ENCODE peak calls at places on chromosome 14, in seven cellular contexts. One of them, this sample, is unnamed.

GRCh38 chr14:54621686-54622085 is 54.8 kb downstream of the SAMD4A start:
- DNase-seq in thoracic aorta: no peak
- DNase-seq in body of pancreas: no peak
- DNase-seq in left ventricle myocardium inferior: no peak
- DNase-seq in ovary: no peak
- DNase-seq in RWPE1: no peak
- DNase-seq in SK-N-SH: no peak
- DNase-seq in this sample: no peak

GRCh38 chr14:68790656-68791077 is 2.2 kb downstream of the ZFP36L1 start:
- DNase-seq in ovary: no peak
- DNase-seq in SK-N-SH: no peak
- DNase-seq in thoracic aorta: no peak
- DNase-seq in RWPE1: no peak
- DNase-seq in left ventricle myocardium inferior: no peak
- DNase-seq in body of pancreas: no peak
- DNase-seq in this sample: peak

GRCh38 chr14:102323102-102323501 is 3.6 kb downstream of the ZNF839 start:
- DNase-seq in ovary: peak
- DNase-seq in left ventricle myocardium inferior: peak
- DNase-seq in thoracic aorta: peak
- DNase-seq in body of pancreas: peak
- DNase-seq in RWPE1: peak
- DNase-seq in SK-N-SH: peak
- DNase-seq in this sample: peak

GRCh38 chr14:50040401-50040775 is 76.0 kb downstream of the VCPKMT start:
- DNase-seq in left ventricle myocardium inferior: no peak
- DNase-seq in RWPE1: peak
- DNase-seq in ovary: no peak
- DNase-seq in thoracic aorta: no peak
- DNase-seq in SK-N-SH: no peak
- DNase-seq in body of pancreas: no peak
- DNase-seq in this sample: no peak

GRCh38 chr14:85535916-85536834 is 6.2 kb downstream of the FLRT2 start:
- DNase-seq in RWPE1: peak
- DNase-seq in thoracic aorta: no peak
- DNase-seq in body of pancreas: peak
- DNase-seq in ovary: peak
- DNase-seq in left ventricle myocardium inferior: no peak
- DNase-seq in SK-N-SH: peak
- DNase-seq in this sample: peak

GRCh38 chr14:84421611-84422010 is 1108.3 kb upstream of the FLRT2 start:
- DNase-seq in ovary: no peak
- DNase-seq in SK-N-SH: no peak
- DNase-seq in RWPE1: no peak
- DNase-seq in left ventricle myocardium inferior: no peak
- DNase-seq in thoracic aorta: no peak
- DNase-seq in body of pancreas: no peak
- DNase-seq in this sample: no peak

GRCh38 chr14:85528080-85528881 is 1.7 kb upstream of the FLRT2 start:
- DNase-seq in RWPE1: peak
- DNase-seq in ovary: peak
- DNase-seq in SK-N-SH: no peak
- DNase-seq in body of pancreas: peak
- DNase-seq in thoracic aorta: no peak
- DNase-seq in left ventricle myocardium inferior: no peak
- DNase-seq in this sample: peak

GRCh38 chr14:53055003-53055402 is 98.1 kb downstream of the DDHD1 start:
- DNase-seq in left ventricle myocardium inferior: no peak
- DNase-seq in ovary: no peak
- DNase-seq in SK-N-SH: peak
- DNase-seq in thoracic aorta: no peak
- DNase-seq in RWPE1: peak
- DNase-seq in body of pancreas: no peak
- DNase-seq in this sample: no peak

GRCh38 chr14:104293851-104294627 is 155.7 kb downstream of the KIF26A start:
- DNase-seq in left ventricle myocardium inferior: peak
- DNase-seq in RWPE1: no peak
- DNase-seq in body of pancreas: no peak
- DNase-seq in thoracic aorta: no peak
- DNase-seq in SK-N-SH: no peak
- DNase-seq in ovary: peak
- DNase-seq in this sample: no peak

GRCh38 chr14:104795781-104796681 is 483 bp upstream of the AKT1 start:
- DNase-seq in SK-N-SH: peak
- DNase-seq in left ventricle myocardium inferior: peak
- DNase-seq in body of pancreas: peak
- DNase-seq in RWPE1: peak
- DNase-seq in thoracic aorta: no peak
- DNase-seq in ovary: peak
- DNase-seq in this sample: peak

GRCh38 chr14:45664668-45665356 is 411.8 kb upstream of the MIS18BP1 start:
- DNase-seq in left ventricle myocardium inferior: no peak
- DNase-seq in SK-N-SH: no peak
- DNase-seq in thoracic aorta: no peak
- DNase-seq in body of pancreas: no peak
- DNase-seq in ovary: no peak
- DNase-seq in RWPE1: no peak
- DNase-seq in this sample: no peak

GRCh38 chr14:86654558-86655184 is 1124.7 kb downstream of the FLRT2 start:
- DNase-seq in body of pancreas: peak
- DNase-seq in SK-N-SH: peak
- DNase-seq in RWPE1: peak
- DNase-seq in left ventricle myocardium inferior: peak
- DNase-seq in ovary: no peak
- DNase-seq in thoracic aorta: no peak
- DNase-seq in this sample: peak

GRCh38 chr14:33733721-33734120 is 217.2 kb downstream of the EGLN3 start:
- DNase-seq in SK-N-SH: no peak
- DNase-seq in left ventricle myocardium inferior: no peak
- DNase-seq in ovary: no peak
- DNase-seq in body of pancreas: no peak
- DNase-seq in thoracic aorta: no peak
- DNase-seq in RWPE1: no peak
- DNase-seq in this sample: no peak

GRCh38 chr14:50775357-50775756 is 55.6 kb downstream of the NIN start:
- DNase-seq in thoracic aorta: no peak
- DNase-seq in RWPE1: peak
- DNase-seq in ovary: no peak
- DNase-seq in SK-N-SH: no peak
- DNase-seq in body of pancreas: no peak
- DNase-seq in left ventricle myocardium inferior: no peak
- DNase-seq in this sample: no peak

GRCh38 chr14:91996951-91997371 is 42.9 kb downstream of the TRIP11 start:
- DNase-seq in RWPE1: peak
- DNase-seq in left ventricle myocardium inferior: no peak
- DNase-seq in ovary: no peak
- DNase-seq in thoracic aorta: no peak
- DNase-seq in SK-N-SH: peak
- DNase-seq in body of pancreas: no peak
- DNase-seq in this sample: no peak

GRCh38 chr14:77573964-77574363 is 42.5 kb downstream of the SPTLC2 start:
- DNase-seq in SK-N-SH: no peak
- DNase-seq in thoracic aorta: no peak
- DNase-seq in RWPE1: no peak
- DNase-seq in ovary: no peak
- DNase-seq in left ventricle myocardium inferior: no peak
- DNase-seq in body of pancreas: no peak
- DNase-seq in this sample: no peak

GRCh38 chr14:101916816-101917412 is 47.5 kb upstream of the DYNC1H1 start:
- DNase-seq in ovary: no peak
- DNase-seq in thoracic aorta: no peak
- DNase-seq in SK-N-SH: no peak
- DNase-seq in left ventricle myocardium inferior: no peak
- DNase-seq in body of pancreas: no peak
- DNase-seq in RWPE1: no peak
- DNase-seq in this sample: no peak

GRCh38 chr14:39740454-39740853 is 308.2 kb upstream of the FBXO33 start:
- DNase-seq in ovary: no peak
- DNase-seq in RWPE1: no peak
- DNase-seq in thoracic aorta: no peak
- DNase-seq in body of pancreas: no peak
- DNase-seq in left ventricle myocardium inferior: no peak
- DNase-seq in SK-N-SH: no peak
- DNase-seq in this sample: peak

GRCh38 chr14:65258391-65258790 is 154.1 kb upstream of the FUT8 start:
- DNase-seq in SK-N-SH: no peak
- DNase-seq in body of pancreas: no peak
- DNase-seq in ovary: no peak
- DNase-seq in left ventricle myocardium inferior: no peak
- DNase-seq in thoracic aorta: no peak
- DNase-seq in RWPE1: peak
- DNase-seq in this sample: no peak

GRCh38 chr14:68380304-68380840 is 412.5 kb downstream of the ZFP36L1 start:
- DNase-seq in SK-N-SH: no peak
- DNase-seq in RWPE1: no peak
- DNase-seq in thoracic aorta: no peak
- DNase-seq in body of pancreas: no peak
- DNase-seq in left ventricle myocardium inferior: no peak
- DNase-seq in ovary: no peak
- DNase-seq in this sample: no peak

GRCh38 chr14:89284368-89285058 is 132.5 kb downstream of the FOXN3 start:
- DNase-seq in SK-N-SH: no peak
- DNase-seq in RWPE1: no peak
- DNase-seq in thoracic aorta: peak
- DNase-seq in ovary: no peak
- DNase-seq in body of pancreas: peak
- DNase-seq in left ventricle myocardium inferior: no peak
- DNase-seq in this sample: no peak

GRCh38 chr14:90587918-90588317 is 191.1 kb downstream of the CALM1 start:
- DNase-seq in thoracic aorta: no peak
- DNase-seq in SK-N-SH: no peak
- DNase-seq in RWPE1: no peak
- DNase-seq in body of pancreas: no peak
- DNase-seq in left ventricle myocardium inferior: no peak
- DNase-seq in ovary: no peak
- DNase-seq in this sample: no peak

GRCh38 chr14:53149656-53150319 is 3.3 kb downstream of the DDHD1 start:
- DNase-seq in SK-N-SH: no peak
- DNase-seq in body of pancreas: no peak
- DNase-seq in thoracic aorta: no peak
- DNase-seq in RWPE1: no peak
- DNase-seq in left ventricle myocardium inferior: no peak
- DNase-seq in ovary: no peak
- DNase-seq in this sample: no peak

GRCh38 chr14:68384881-68385280 is 408.0 kb downstream of the ZFP36L1 start:
- DNase-seq in thoracic aorta: no peak
- DNase-seq in RWPE1: no peak
- DNase-seq in SK-N-SH: no peak
- DNase-seq in left ventricle myocardium inferior: no peak
- DNase-seq in body of pancreas: no peak
- DNase-seq in ovary: no peak
- DNase-seq in this sample: no peak

GRCh38 chr14:74638066-74638465 is 26.0 kb upstream of the LTBP2 start:
- DNase-seq in body of pancreas: no peak
- DNase-seq in left ventricle myocardium inferior: no peak
- DNase-seq in RWPE1: no peak
- DNase-seq in ovary: no peak
- DNase-seq in SK-N-SH: peak
- DNase-seq in thoracic aorta: no peak
- DNase-seq in this sample: no peak

GRCh38 chr14:31752867-31753661 is 191.9 kb downstream of the NUBPL start:
- DNase-seq in SK-N-SH: no peak
- DNase-seq in RWPE1: no peak
- DNase-seq in body of pancreas: no peak
- DNase-seq in ovary: no peak
- DNase-seq in thoracic aorta: no peak
- DNase-seq in left ventricle myocardium inferior: no peak
- DNase-seq in this sample: no peak
- H3K27ac ChIP-seq in SK-N-SH: no peak
- H3K27ac ChIP-seq in RWPE1: no peak
- H3K27ac ChIP-seq in body of pancreas: no peak
- H3K27ac ChIP-seq in ovary: no peak
- H3K27ac ChIP-seq in thoracic aorta: no peak
- H3K27ac ChIP-seq in left ventricle myocardium inferior: no peak
- H3K27ac ChIP-seq in this sample: no peak

GRCh38 chr14:75864352-75864751 is 117.4 kb downstream of the TGFB3 start:
- DNase-seq in body of pancreas: no peak
- DNase-seq in thoracic aorta: no peak
- DNase-seq in SK-N-SH: no peak
- DNase-seq in ovary: no peak
- DNase-seq in RWPE1: peak
- DNase-seq in left ventricle myocardium inferior: no peak
- DNase-seq in this sample: no peak
- H3K27ac ChIP-seq in body of pancreas: no peak
- H3K27ac ChIP-seq in thoracic aorta: no peak
- H3K27ac ChIP-seq in SK-N-SH: peak
- H3K27ac ChIP-seq in ovary: no peak
- H3K27ac ChIP-seq in RWPE1: no peak
- H3K27ac ChIP-seq in left ventricle myocardium inferior: no peak
- H3K27ac ChIP-seq in this sample: no peak

DNA sequence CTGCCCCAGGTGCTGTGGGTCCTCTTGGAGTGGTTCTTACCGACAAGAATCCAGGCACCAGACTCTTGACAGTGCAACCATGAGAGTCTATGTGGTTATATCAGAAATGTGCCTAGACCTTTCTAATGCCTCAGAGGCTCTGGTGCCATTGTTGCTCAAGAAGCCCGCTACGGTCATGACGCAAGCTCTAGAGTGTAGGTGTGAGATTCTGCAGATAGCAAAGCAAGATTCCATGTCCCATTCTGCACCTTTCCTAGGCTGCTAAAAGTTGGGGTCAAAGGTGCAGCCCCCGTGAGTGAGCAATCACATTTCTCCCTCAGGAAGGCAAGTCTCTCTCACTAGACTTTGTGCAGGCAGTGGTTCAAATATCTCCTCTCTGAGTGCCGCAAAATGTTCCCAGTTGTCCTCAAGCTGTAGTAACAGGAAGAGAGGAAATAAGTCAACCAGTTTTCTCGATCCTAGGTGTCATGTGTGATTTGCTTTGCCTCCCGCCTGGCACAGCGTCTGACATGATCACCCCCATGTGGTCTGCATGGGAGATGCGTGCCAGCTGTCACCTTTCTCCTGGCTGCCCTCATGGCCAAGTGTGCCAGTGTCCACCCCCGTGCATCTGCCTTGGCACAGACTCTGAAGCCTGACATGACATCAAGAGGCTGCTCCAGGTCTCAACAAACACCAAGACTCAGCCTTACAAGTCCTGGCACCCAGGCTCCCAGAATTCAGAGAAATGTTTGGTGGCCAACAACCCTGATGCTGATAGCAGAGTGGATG is 122.5 kb upstream of the COCH start:
- DNase-seq in thoracic aorta: no peak
- DNase-seq in RWPE1: no peak
- DNase-seq in body of pancreas: no peak
- DNase-seq in SK-N-SH: peak
- DNase-seq in ovary: no peak
- DNase-seq in left ventricle myocardium inferior: no peak
- DNase-seq in this sample: no peak
- H3K27ac ChIP-seq in thoracic aorta: no peak
- H3K27ac ChIP-seq in RWPE1: no peak
- H3K27ac ChIP-seq in body of pancreas: no peak
- H3K27ac ChIP-seq in SK-N-SH: no peak
- H3K27ac ChIP-seq in ovary: no peak
- H3K27ac ChIP-seq in left ventricle myocardium inferior: no peak
- H3K27ac ChIP-seq in this sample: no peak

DNA sequence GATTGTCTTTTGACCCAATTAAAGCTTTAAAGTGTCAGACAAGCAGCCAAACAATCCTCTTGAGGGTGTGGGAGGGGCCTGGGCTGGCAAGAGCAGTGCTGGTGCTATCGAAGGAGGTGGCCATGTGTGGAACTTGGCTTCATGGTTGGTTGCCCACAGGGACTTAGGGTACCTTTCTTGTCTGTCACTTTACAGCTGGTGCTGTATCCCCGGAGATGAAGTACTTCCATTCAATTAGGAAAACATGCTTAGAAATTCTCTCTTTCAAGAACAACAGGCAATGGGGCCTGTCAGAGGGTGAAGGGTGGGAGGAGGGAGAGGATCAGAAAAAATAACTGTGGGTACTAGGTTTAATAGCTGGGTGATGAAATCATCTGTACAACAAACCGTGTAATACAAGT is 86.5 kb downstream of the DAAM1 start:
- DNase-seq in thoracic aorta: no peak
- DNase-seq in body of pancreas: peak
- DNase-seq in RWPE1: no peak
- DNase-seq in SK-N-SH: no peak
- DNase-seq in ovary: no peak
- DNase-seq in left ventricle myocardium inferior: peak
- DNase-seq in this sample: peak
- H3K27ac ChIP-seq in thoracic aorta: peak
- H3K27ac ChIP-seq in body of pancreas: peak
- H3K27ac ChIP-seq in RWPE1: peak
- H3K27ac ChIP-seq in SK-N-SH: peak
- H3K27ac ChIP-seq in ovary: no peak
- H3K27ac ChIP-seq in left ventricle myocardium inferior: peak
- H3K27ac ChIP-seq in this sample: no peak